ENCODE peak calls at places on chromosome 13, in nine cellular contexts. B, X, Q, R, L, V, K, O and G are unnamed samples. For H3K4me1, the result is how much of the 10 kb centered on the place peaks cover.

GRCh38 chr13:78147905-78148304 is 229.3 kb upstream of the EDNRB start:
- DNase-seq in B (no peak), X (no peak), Q (no peak), R (no peak), L (no peak), V (no peak), K (no peak), O (no peak), G (no peak)

GRCh38 chr13:19266979-19267378 is 85.4 kb upstream of the TUBA3C start:
- DNase-seq in B (no peak), X (no peak), Q (no peak), R (no peak), L (no peak), V (no peak), K (no peak), O (no peak), G (no peak)

GRCh38 chr13:41345921-41346589 is 35.0 kb downstream of the NAA16 start:
- DNase-seq in B (no peak), X (no peak), Q (no peak), R (no peak), L (no peak), V (no peak), K (no peak), O (no peak), G (no peak)

GRCh38 chr13:23620613-23621315 is 50.6 kb downstream of the TNFRSF19 start:
- DNase-seq in B (no peak), X (no peak), Q (no peak), R (no peak), L (no peak), V (no peak), K (no peak), O (no peak), G (no peak)

GRCh38 chr13:30884543-30884942 is 21.5 kb upstream of the MEDAG start:
- DNase-seq in B (no peak), X (no peak), Q (no peak), R (no peak), L (no peak), V (no peak), K (no peak), O (no peak), G (no peak)

GRCh38 chr13:37143901-37144300 is 38.4 kb upstream of the CSNK1A1L start:
- DNase-seq in B (no peak), X (no peak), Q (no peak), R (no peak), L (no peak), V (no peak), K (no peak), O (no peak), G (no peak)

GRCh38 chr13:75738841-75739240 is 102.7 kb downstream of the LMO7 start:
- DNase-seq in B (no peak), X (no peak), Q (no peak), R (no peak), L (no peak), V (no peak), K (no peak), O (no peak), G (no peak)

GRCh38 chr13:38366954-38367645 is 17.4 kb downstream of the UFM1 start:
- DNase-seq in B (no peak), X (no peak), Q (no peak), R (no peak), L (no peak), V (no peak), K (no peak), O (no peak), G (no peak)

GRCh38 chr13:100811431-100811830 is 136.8 kb upstream of the TMTC4 start:
- DNase-seq in B (no peak), X (no peak), Q (no peak), R (no peak), L (no peak), V (no peak), K (no peak), O (no peak), G (no peak)

GRCh38 chr13:32829676-32830091 is 186.5 kb upstream of the KL start:
- DNase-seq in B (no peak), X (no peak), Q (peak), R (no peak), L (no peak), V (no peak), K (peak), O (no peak), G (no peak)

GRCh38 chr13:52010890-52011689 is at the start of gene ATP7B:
- DNase-seq in B (no peak), X (no peak), Q (peak), R (no peak), L (peak), V (no peak), K (peak), O (no peak), G (no peak)

GRCh38 chr13:110617326-110618072 is 2.2 kb downstream of the NAXD start:
- DNase-seq in B (no peak), X (no peak), Q (no peak), R (peak), L (peak), V (no peak), K (no peak), O (no peak), G (no peak)

GRCh38 chr13:47256618-47257017 is 359.8 kb upstream of the HTR2A start:
- DNase-seq in B (no peak), X (no peak), Q (no peak), R (no peak), L (no peak), V (no peak), K (no peak), O (no peak), G (no peak)

GRCh38 chr13:113622791-113623490 is 35.1 kb downstream of the ATP4B start:
- DNase-seq in B (no peak), X (no peak), Q (no peak), R (no peak), L (no peak), V (peak), K (no peak), O (no peak), G (no peak)

GRCh38 chr13:68056816-68057710 is 826.9 kb upstream of the PCDH9 start:
- DNase-seq in B (no peak), X (no peak), Q (no peak), R (no peak), L (peak), V (no peak), K (peak), O (no peak), G (no peak)

GRCh38 chr13:39417643-39418042 is 185.3 kb downstream of the LHFPL6 start:
- DNase-seq in B (no peak), X (no peak), Q (peak), R (no peak), L (no peak), V (peak), K (no peak), O (no peak), G (no peak)

GRCh38 chr13:39414339-39414738 is 188.7 kb downstream of the LHFPL6 start:
- DNase-seq in B (peak), X (no peak), Q (no peak), R (no peak), L (no peak), V (no peak), K (no peak), O (no peak), G (no peak)

GRCh38 chr13:39417131-39417530 is 185.9 kb downstream of the LHFPL6 start:
- DNase-seq in B (no peak), X (no peak), Q (peak), R (no peak), L (no peak), V (peak), K (no peak), O (no peak), G (no peak)

GRCh38 chr13:39415003-39415402 is 188.0 kb downstream of the LHFPL6 start:
- DNase-seq in B (no peak), X (no peak), Q (no peak), R (no peak), L (peak), V (no peak), K (no peak), O (peak), G (no peak)

GRCh38 chr13:39415403-39415802 is 187.6 kb downstream of the LHFPL6 start:
- DNase-seq in B (no peak), X (no peak), Q (peak), R (no peak), L (no peak), V (peak), K (no peak), O (peak), G (no peak)
- H3K4me1 ChIP-seq in B (under half), X (under half), Q (under half), R (under half), L (under half), V (half or more), K (under half), O (under half), G (under half)

GRCh38 chr13:50369646-50370045 is 354.4 kb downstream of the KCNRG start:
- DNase-seq in B (no peak), X (no peak), Q (no peak), R (no peak), L (no peak), V (no peak), K (no peak), O (no peak), G (no peak)
- H3K4me1 ChIP-seq in B (under half), X (under half), Q (under half), R (under half), L (under half), V (under half), K (under half), O (under half), G (under half)

GRCh38 chr13:74093691-74094090 is 40.5 kb downstream of the KLF12 start:
- DNase-seq in B (no peak), X (no peak), Q (no peak), R (no peak), L (no peak), V (no peak), K (no peak), O (no peak), G (no peak)

GRCh38 chr13:74087304-74087703 is 46.9 kb downstream of the KLF12 start:
- DNase-seq in B (no peak), X (no peak), Q (no peak), R (no peak), L (no peak), V (no peak), K (no peak), O (no peak), G (no peak)

GRCh38 chr13:74090869-74091605 is 43.2 kb downstream of the KLF12 start:
- DNase-seq in B (no peak), X (no peak), Q (no peak), R (no peak), L (no peak), V (no peak), K (no peak), O (no peak), G (no peak)

GRCh38 chr13:74092711-74093110 is 41.5 kb downstream of the KLF12 start:
- DNase-seq in B (no peak), X (no peak), Q (no peak), R (no peak), L (no peak), V (no peak), K (no peak), O (no peak), G (no peak)

GRCh38 chr13:74090397-74090796 is 43.8 kb downstream of the KLF12 start:
- DNase-seq in B (no peak), X (no peak), Q (no peak), R (no peak), L (no peak), V (no peak), K (no peak), O (no peak), G (no peak)
- H3K4me1 ChIP-seq in B (under half), X (under half), Q (under half), R (under half), L (under half), V (under half), K (under half), O (under half), G (under half)

DNA sequence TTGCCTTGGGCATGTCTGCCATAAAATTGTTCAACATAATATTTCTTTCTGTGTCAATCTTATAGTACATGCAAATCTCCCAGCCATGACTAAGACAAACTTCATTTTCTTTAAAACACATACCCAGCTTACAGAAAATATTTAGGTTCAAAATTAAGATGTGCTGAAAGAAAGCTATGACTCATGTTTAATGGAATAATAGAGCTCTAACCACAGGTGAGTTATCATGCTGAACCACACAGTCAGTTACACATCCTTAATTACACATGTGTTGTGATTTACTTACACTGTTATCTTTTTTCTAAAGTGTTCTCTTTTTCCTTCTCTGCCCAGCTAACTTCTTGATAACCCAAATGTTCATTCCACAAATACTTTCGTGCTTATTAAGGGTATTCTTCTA is 1831.2 kb downstream of the OLFM4 start:
- DNase-seq in B (no peak), X (no peak), Q (no peak), R (no peak), L (no peak), V (no peak), K (no peak), O (no peak), G (no peak)
- H3K4me1 ChIP-seq in B (under half), X (under half), Q (under half), R (under half), L (under half), V (under half), K (under half), O (under half), G (under half)